ENCODE peak calls at places on chromosomes 13 and 19, in ten cellular contexts. J is lower leg skin, A is thoracic aorta, C is neuronal stem cell, P is H7, S is coronary artery, Z is osteoblast, M is BJ, E is GM06990, T is A549. F is an unnamed sample.
A peak's percentile ranks its signal among the peaks of the same experiment; 100 is the strongest.

GRCh38 chr13:94708031-94708571 is 4.2 kb downstream of the SOX21 start:
- DNase-seq in J (no peak), A (no peak), C (peak; percentile 91), P (peak; percentile 88), S (no peak), Z (no peak), M (no peak), E (no peak), T (no peak), F (no peak)

GRCh38 chr13:102699419-102699961 is 4.6 kb upstream of the METTL21C start:
- DNase-seq in J (no peak), A (no peak), C (no peak), P (no peak), S (no peak), Z (no peak), M (no peak), E (no peak), T (no peak), F (no peak)

GRCh38 chr13:29583073-29583785 is 12.3 kb downstream of the SLC7A1 start:
- DNase-seq in J (no peak), A (no peak), C (no peak), P (no peak), S (no peak), Z (peak; percentile 95), M (peak; percentile 37), E (no peak), T (no peak), F (no peak)

GRCh38 chr19:38711726-38712153 is 32.5 kb downstream of the CAPN12 start:
- DNase-seq in J (no peak), A (no peak), C (no peak), P (no peak), S (no peak), Z (peak; percentile 100), M (peak; percentile 67), E (no peak), T (no peak), F (peak; percentile 63)

GRCh38 chr19:21023901-21024300 is 3.4 kb downstream of the ZNF430 start:
- DNase-seq in J (no peak), A (no peak), C (no peak), P (peak; percentile 4), S (no peak), Z (peak; percentile 76), M (peak; percentile 14), E (no peak), T (no peak), F (no peak)

GRCh38 chr13:34967851-34968562 is 25.9 kb downstream of the NBEA start:
- DNase-seq in J (no peak), A (no peak), C (no peak), P (no peak), S (no peak), Z (no peak), M (no peak), E (no peak), T (no peak), F (no peak)

GRCh38 chr13:109148243-109148642 is 518.8 kb downstream of the MYO16 start:
- DNase-seq in J (no peak), A (no peak), C (no peak), P (no peak), S (no peak), Z (no peak), M (no peak), E (no peak), T (no peak), F (no peak)

GRCh38 chr19:12783849-12784393 is 7.4 kb upstream of the JUNB start:
- DNase-seq in J (no peak), A (no peak), C (no peak), P (peak; percentile 59), S (peak; percentile 88), Z (peak; percentile 74), M (no peak), E (no peak), T (no peak), F (no peak)

GRCh38 chr19:38441660-38442348 is 8.3 kb downstream of the RYR1 start:
- DNase-seq in J (no peak), A (no peak), C (no peak), P (peak; percentile 91), S (no peak), Z (peak; percentile 68), M (no peak), E (no peak), T (no peak), F (no peak)

GRCh38 chr13:31639443-31640163 is 99.7 kb upstream of the RXFP2 start:
- DNase-seq in J (no peak), A (no peak), C (no peak), P (no peak), S (no peak), Z (no peak), M (no peak), E (no peak), T (no peak), F (no peak)

GRCh38 chr19:7351861-7352260 is 3.1 kb downstream of the ARHGEF18 start:
- DNase-seq in J (no peak), A (no peak), C (no peak), P (no peak), S (no peak), Z (no peak), M (no peak), E (no peak), T (no peak), F (no peak)

GRCh38 chr19:8635422-8635821 is 5.0 kb downstream of the NFILZ start:
- DNase-seq in J (no peak), A (no peak), C (no peak), P (no peak), S (no peak), Z (no peak), M (no peak), E (no peak), T (no peak), F (no peak)

GRCh38 chr13:99865420-99865930 is 106.1 kb downstream of the ZIC5 start:
- DNase-seq in J (no peak), A (no peak), C (no peak), P (no peak), S (no peak), Z (no peak), M (no peak), E (no peak), T (no peak), F (no peak)

GRCh38 chr13:58056411-58056810 is 424.9 kb downstream of the PCDH17 start:
- DNase-seq in J (no peak), A (no peak), C (no peak), P (no peak), S (no peak), Z (no peak), M (no peak), E (no peak), T (no peak), F (no peak)

GRCh38 chr19:29724102-29724641 is 9.1 kb upstream of the C19orf12 start:
- DNase-seq in J (no peak), A (no peak), C (peak; percentile 30), P (peak; percentile 81), S (no peak), Z (peak; percentile 74), M (no peak), E (peak; percentile 31), T (no peak), F (no peak)

GRCh38 chr13:112894673-112895481 is 74.1 kb upstream of the MCF2L start:
- DNase-seq in J (no peak), A (no peak), C (peak; percentile 39), P (peak; percentile 88), S (no peak), Z (peak; percentile 88), M (no peak), E (no peak), T (no peak), F (no peak)

GRCh38 chr19:15623711-15624318 is 8.8 kb downstream of the CYP4F8 start:
- DNase-seq in J (peak; percentile 54), A (no peak), C (no peak), P (no peak), S (no peak), Z (no peak), M (no peak), E (no peak), T (no peak), F (no peak)

GRCh38 chr13:112245959-112246358 is 130.2 kb upstream of the SPACA7 start:
- DNase-seq in J (peak; percentile 80), A (no peak), C (no peak), P (peak; percentile 47), S (peak; percentile 49), Z (peak; percentile 73), M (no peak), E (no peak), T (no peak), F (no peak)

GRCh38 chr13:24127116-24127631 is 33.3 kb upstream of the SPATA13 start:
- DNase-seq in J (no peak), A (no peak), C (no peak), P (no peak), S (no peak), Z (no peak), M (no peak), E (no peak), T (no peak), F (no peak)

GRCh38 chr13:33543631-33544030 is 258.1 kb upstream of the STARD13 start:
- DNase-seq in J (no peak), A (no peak), C (no peak), P (no peak), S (no peak), Z (no peak), M (no peak), E (no peak), T (no peak), F (no peak)
- H3K4me3 ChIP-seq in J (no peak overlapping the region), A (peak overlapping the region; percentile 82), C (peak overlapping the region; percentile 58), P (peak overlapping the region; percentile 61), S (peak overlapping the region; percentile 49), Z (peak overlapping the region; percentile 73), M (no peak overlapping the region), E (peak overlapping the region; percentile 69), T (peak overlapping the region; percentile 52), F (peak overlapping the region; percentile 46)

DNA sequence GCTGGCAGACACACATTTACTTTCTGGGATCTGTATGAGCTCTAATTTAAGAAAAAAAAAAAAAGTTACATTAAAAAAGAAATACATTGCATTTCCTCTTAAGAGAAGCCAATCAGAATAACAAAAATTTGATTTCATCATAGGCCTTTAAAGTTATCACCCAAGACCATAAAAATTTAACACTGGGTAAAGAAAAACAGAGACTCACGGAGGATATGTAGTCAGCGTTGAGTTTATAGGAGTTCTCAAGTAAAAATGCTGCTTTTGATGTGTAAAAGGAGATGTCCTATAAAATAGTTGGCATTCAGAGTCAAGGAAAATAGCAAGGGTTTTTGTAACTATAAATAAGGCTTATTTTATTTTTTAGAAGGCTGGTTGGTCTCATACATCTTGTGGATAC is 191.1 kb downstream of the EFNB2 start:
- DNase-seq in J (no peak), A (no peak), C (no peak), P (no peak), S (no peak), Z (peak; percentile 63), M (no peak), E (no peak), T (no peak), F (no peak)
- H3K4me3 ChIP-seq in J (no peak overlapping the region), A (no peak overlapping the region), C (no peak overlapping the region), P (no peak overlapping the region), S (no peak overlapping the region), Z (peak overlapping the region; percentile 58), M (no peak overlapping the region), E (no peak overlapping the region), T (no peak overlapping the region), F (no peak overlapping the region)

GRCh38 chr13:45872574-45872973 is 21.0 kb upstream of the SIAH3 start:
- DNase-seq in J (no peak), A (no peak), C (no peak), P (no peak), S (no peak), Z (no peak), M (no peak), E (no peak), T (no peak), F (no peak)
- H3K4me3 ChIP-seq in J (no peak overlapping the region), A (no peak overlapping the region), C (no peak overlapping the region), P (no peak overlapping the region), S (no peak overlapping the region), Z (no peak overlapping the region), M (no peak overlapping the region), E (no peak overlapping the region), T (no peak overlapping the region), F (no peak overlapping the region)

GRCh38 chr13:45100855-45101254 is 19.5 kb upstream of the GTF2F2 start:
- DNase-seq in J (no peak), A (no peak), C (no peak), P (no peak), S (no peak), Z (no peak), M (no peak), E (no peak), T (no peak), F (no peak)
- H3K4me3 ChIP-seq in J (no peak overlapping the region), A (no peak overlapping the region), C (no peak overlapping the region), P (no peak overlapping the region), S (no peak overlapping the region), Z (no peak overlapping the region), M (no peak overlapping the region), E (no peak overlapping the region), T (no peak overlapping the region), F (no peak overlapping the region)

F was measured in left lung.